ENCODE peak calls at places on chromosomes 4 and X, in five cellular contexts. G is Right ventricle myocardium inferior, L is astrocyte of the hippocampus, C is RPMI7951, X is lung microvascular endothelial cell. W is an unnamed sample.

GRCh38 chr4:53480909-53481308 is 103.5 kb downstream of the FIP1L1 start:
- DNase-seq in G (no peak), L (peak; percentile 49), C (no peak), X (no peak), W (no peak)

GRCh38 chr4:186752310-186752709 is 28.7 kb upstream of the FAT1 start:
- DNase-seq in G (no peak), L (no peak), C (no peak), X (no peak), W (no peak)

GRCh38 chrX:31316340-31316991 is 244.6 kb upstream of the FTHL17 start:
- DNase-seq in G (no peak), L (no peak), C (no peak), X (no peak), W (no peak)

GRCh38 chr4:82652062-82652461 is 90.3 kb upstream of the TMEM150C start:
- DNase-seq in G (no peak), L (no peak), C (no peak), X (no peak), W (peak; percentile 51)

GRCh38 chrX:2610246-2611170 is 80.6 kb upstream of the CD99 start:
- DNase-seq in G (no peak), L (no peak), C (no peak), X (no peak), W (peak; percentile 65)

GRCh38 chrX:1031521-1032430 is 180.7 kb downstream of the CRLF2 start:
- DNase-seq in G (no peak), L (no peak), C (no peak), X (no peak), W (no peak)

GRCh38 chr4:2935762-2936743 is 27.2 kb downstream of the NOP14 start:
- DNase-seq in G (no peak), L (peak; percentile 73), C (peak; percentile 69), X (no peak), W (no peak)

GRCh38 chr4:168877779-168878491 is 132.1 kb downstream of the CBR4 start:
- DNase-seq in G (peak; percentile 83), L (no peak), C (peak; percentile 44), X (peak; percentile 67), W (peak; percentile 43)

GRCh38 chrX:16687514-16687913 is 25.0 kb downstream of the CTPS2 start:
- DNase-seq in G (no peak), L (no peak), C (peak; percentile 6), X (no peak), W (no peak)

GRCh38 chr4:162229670-162230069 is 65.9 kb upstream of the FSTL5 start:
- DNase-seq in G (no peak), L (no peak), C (no peak), X (no peak), W (no peak)

GRCh38 chr4:79211490-79211889 is 114.4 kb downstream of the NAA11 start:
- DNase-seq in G (no peak), L (no peak), C (no peak), X (no peak), W (no peak)

GRCh38 chrX:1224954-1225353 is 12.5 kb upstream of the CRLF2 start:
- DNase-seq in G (no peak), L (no peak), C (no peak), X (no peak), W (no peak)

GRCh38 chr4:16893141-16893571 is 5.3 kb downstream of the LDB2 start:
- DNase-seq in G (no peak), L (peak; percentile 67), C (no peak), X (peak; percentile 57), W (no peak)

GRCh38 chrX:135528756-135529155 is 8.3 kb downstream of the INTS6L start:
- DNase-seq in G (no peak), L (no peak), C (no peak), X (no peak), W (no peak)